ENCODE peak calls at places on chromosome 11, in six cellular contexts. B is ovary, U is prostate gland, L is body of pancreas, Q is heart left ventricle, I is sigmoid colon. M is an unnamed sample.

GRCh38 chr11:78560066-78560597 is 14.5 kb downstream of the NARS2 start:
- DNase-seq in B (no peak), U (no peak), L (no peak), Q (no peak), I (no peak), M (no peak)

GRCh38 chr11:100684101-100685065 is 2.7 kb upstream of the ARHGAP42 start:
- DNase-seq in B (no peak), U (no peak), L (no peak), Q (no peak), I (no peak), M (no peak)

GRCh38 chr11:111413849-111414248 is 34.8 kb upstream of the POU2AF1 start:
- DNase-seq in B (no peak), U (no peak), L (no peak), Q (no peak), I (no peak), M (peak)

GRCh38 chr11:14537134-14537599 is 17.0 kb upstream of the PSMA1 start:
- DNase-seq in B (no peak), U (no peak), L (no peak), Q (no peak), I (no peak), M (no peak)

GRCh38 chr11:74320538-74320937 is 9.1 kb upstream of the P4HA3 start:
- DNase-seq in B (no peak), U (no peak), L (no peak), Q (no peak), I (no peak), M (no peak)

GRCh38 chr11:65852508-65853248 is 5.3 kb downstream of the CFL1 start:
- DNase-seq in B (peak), U (no peak), L (peak), Q (no peak), I (peak), M (no peak)

GRCh38 chr11:91243630-91244029 is 981.0 kb upstream of the FAT3 start:
- DNase-seq in B (no peak), U (no peak), L (no peak), Q (no peak), I (no peak), M (no peak)

GRCh38 chr11:122162095-122162494 is 46.1 kb upstream of the BLID start:
- DNase-seq in B (no peak), U (peak), L (no peak), Q (no peak), I (no peak), M (no peak)

GRCh38 chr11:115390441-115390840 is 113.8 kb downstream of the CADM1 start:
- DNase-seq in B (no peak), U (no peak), L (no peak), Q (no peak), I (no peak), M (no peak)

GRCh38 chr11:3929232-3929631 is 73.8 kb downstream of the STIM1 start:
- DNase-seq in B (no peak), U (no peak), L (peak), Q (no peak), I (no peak), M (no peak)

GRCh38 chr11:86459002-86459385 is 84.3 kb downstream of the CCDC81 start:
- DNase-seq in B (no peak), U (no peak), L (no peak), Q (no peak), I (no peak), M (no peak)

DNA sequence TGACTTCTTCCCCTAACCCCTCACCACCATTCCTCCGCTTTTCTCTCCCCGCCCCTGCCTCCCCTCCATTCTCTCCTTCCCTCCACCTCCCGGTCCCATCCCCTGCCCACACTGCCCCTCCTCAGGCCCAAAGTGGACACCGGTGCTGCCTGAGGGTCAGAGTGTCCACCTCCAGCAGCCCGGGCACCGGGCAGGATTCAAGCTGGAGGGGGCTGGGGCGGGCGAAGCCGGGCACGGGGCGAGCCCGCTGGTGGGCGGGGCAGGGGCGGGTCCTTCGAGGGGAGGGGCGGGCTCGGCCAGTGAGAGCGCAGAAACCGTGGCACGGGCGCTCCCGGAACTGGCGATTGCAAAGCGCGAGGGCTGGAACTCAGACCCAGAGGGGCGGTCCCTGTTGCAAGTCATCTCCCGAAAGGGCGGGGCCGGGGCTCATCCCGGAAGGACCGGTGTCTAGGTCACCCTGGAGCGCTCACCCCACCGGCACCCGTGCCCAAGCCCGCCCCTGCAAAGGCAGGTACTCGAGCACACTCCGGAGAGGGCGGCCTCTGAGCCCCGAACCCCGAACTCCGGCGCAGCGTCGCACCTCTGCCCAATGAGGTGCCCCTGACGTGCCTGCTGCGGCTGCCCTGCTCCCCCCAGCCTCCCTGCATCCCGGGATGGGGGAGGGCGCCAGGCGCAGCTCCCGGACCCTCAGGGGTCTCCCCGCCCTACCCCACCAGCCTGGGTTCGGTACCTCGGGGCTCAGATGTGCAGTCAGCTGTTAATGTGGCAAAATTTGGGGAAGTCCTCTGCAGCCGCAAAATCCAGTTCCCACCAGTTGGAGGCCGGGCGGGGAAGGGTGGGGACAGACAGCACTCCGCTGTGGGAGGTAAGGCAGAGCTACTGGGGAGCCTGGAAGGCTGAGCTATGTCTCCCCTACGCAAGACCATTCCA is 16.5 kb upstream of the CDKN1C start:
- DNase-seq in B (peak), U (peak), L (peak), Q (peak), I (peak), M (peak)
- TF ChIP-seq POLR2A in B (peak), U (peak), L (peak), Q (peak), I (peak), M (no peak)

GRCh38 chr11:391117-392017 is 2.6 kb upstream of the PKP3 start:
- DNase-seq in B (no peak), U (no peak), L (no peak), Q (no peak), I (no peak), M (no peak)

GRCh38 chr11:392102-392777 is 1.8 kb upstream of the PKP3 start:
- DNase-seq in B (no peak), U (no peak), L (no peak), Q (no peak), I (no peak), M (no peak)

GRCh38 chr11:393219-394033 is 583 bp upstream of the PKP3 start:
- DNase-seq in B (no peak), U (peak), L (no peak), Q (no peak), I (no peak), M (no peak)

GRCh38 chr11:387193-387793 is 6.7 kb upstream of the PKP3 start:
- DNase-seq in B (no peak), U (no peak), L (no peak), Q (no peak), I (no peak), M (no peak)

GRCh38 chr11:390175-390574 is 3.8 kb upstream of the PKP3 start:
- DNase-seq in B (no peak), U (no peak), L (peak), Q (no peak), I (no peak), M (no peak)
- TF ChIP-seq CTCF in B (no peak), U (no peak), L (no peak), Q (no peak), I (no peak), M (no peak)

DNA sequence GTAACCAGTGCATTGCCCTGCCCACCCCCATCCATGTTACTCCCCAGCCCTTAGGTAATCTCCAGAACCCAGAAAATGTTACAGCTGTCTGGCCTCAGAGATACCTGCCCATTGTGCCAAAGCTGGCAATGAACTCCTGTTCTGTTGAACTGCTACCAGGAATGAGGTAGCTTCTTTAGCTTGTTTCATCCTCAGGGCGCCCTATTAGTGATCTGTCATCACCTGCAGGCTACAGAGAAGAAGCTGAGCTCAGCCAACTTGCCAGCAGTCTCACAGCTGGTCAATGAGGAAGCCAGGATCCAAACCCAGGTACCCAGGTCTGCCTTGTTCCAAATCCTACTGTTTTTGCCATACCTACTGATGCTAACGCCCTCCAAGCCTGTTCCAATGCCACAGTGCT is 88.7 kb downstream of the GALNT18 start:
- DNase-seq in B (no peak), U (no peak), L (no peak), Q (no peak), I (no peak), M (no peak)
- H3K4me3 ChIP-seq in B (no peak), U (no peak), L (no peak), Q (no peak), I (no peak), M (no peak)

GRCh38 chr11:70700871-70701270 is 302.5 kb downstream of the CTTN start:
- DNase-seq in B (no peak), U (no peak), L (no peak), Q (no peak), I (no peak), M (no peak)
- TF ChIP-seq POLR2A in B (no peak), U (no peak), L (no peak), Q (no peak), I (no peak), M (no peak)

DNA sequence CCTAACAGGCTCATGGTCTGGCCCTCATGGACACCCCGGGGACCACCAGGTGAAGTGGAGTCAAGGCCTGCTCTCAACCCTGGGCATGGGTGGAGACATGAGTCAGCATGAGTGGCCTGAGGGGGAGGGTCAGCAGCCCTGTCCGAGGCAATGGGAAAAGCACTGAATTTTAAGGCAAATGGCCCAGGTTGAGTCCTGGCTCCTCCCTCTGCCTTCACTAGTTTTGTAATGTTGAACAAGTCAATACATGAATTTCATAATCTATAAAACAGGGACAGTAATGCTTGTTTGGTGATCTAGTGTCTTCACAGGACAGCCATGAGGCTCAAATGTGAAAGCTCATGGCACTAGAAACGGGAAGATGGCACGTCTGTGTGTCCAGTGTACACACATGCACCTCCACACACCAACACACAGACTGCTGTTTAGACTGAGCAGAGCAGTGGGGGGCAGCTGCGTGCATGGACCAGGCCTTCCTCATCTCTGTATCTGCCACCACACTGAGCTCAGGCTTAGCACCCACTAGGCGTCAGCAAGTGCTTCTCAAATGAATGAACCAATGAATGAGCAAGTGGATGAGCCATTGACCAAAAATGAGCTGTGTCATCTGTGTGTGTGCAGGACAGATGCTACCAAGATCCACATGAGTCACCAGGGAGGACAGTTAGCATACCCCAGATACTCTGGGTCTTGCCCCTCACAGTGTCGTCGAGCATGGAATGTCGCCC is 63.4 kb downstream of the NRXN2 start:
- DNase-seq in B (no peak), U (no peak), L (no peak), Q (no peak), I (no peak), M (no peak)
- TF ChIP-seq CTCF in B (no peak), U (no peak), L (no peak), Q (no peak), I (no peak), M (no peak)

GRCh38 chr11:396948-397548 is 3.0 kb downstream of the PKP3 start:
- DNase-seq in B (peak), U (no peak), L (peak), Q (peak), I (peak), M (no peak)
- H3K4me3 ChIP-seq in B (peak), U (peak), L (no peak), Q (peak), I (peak), M (no peak)

DNA sequence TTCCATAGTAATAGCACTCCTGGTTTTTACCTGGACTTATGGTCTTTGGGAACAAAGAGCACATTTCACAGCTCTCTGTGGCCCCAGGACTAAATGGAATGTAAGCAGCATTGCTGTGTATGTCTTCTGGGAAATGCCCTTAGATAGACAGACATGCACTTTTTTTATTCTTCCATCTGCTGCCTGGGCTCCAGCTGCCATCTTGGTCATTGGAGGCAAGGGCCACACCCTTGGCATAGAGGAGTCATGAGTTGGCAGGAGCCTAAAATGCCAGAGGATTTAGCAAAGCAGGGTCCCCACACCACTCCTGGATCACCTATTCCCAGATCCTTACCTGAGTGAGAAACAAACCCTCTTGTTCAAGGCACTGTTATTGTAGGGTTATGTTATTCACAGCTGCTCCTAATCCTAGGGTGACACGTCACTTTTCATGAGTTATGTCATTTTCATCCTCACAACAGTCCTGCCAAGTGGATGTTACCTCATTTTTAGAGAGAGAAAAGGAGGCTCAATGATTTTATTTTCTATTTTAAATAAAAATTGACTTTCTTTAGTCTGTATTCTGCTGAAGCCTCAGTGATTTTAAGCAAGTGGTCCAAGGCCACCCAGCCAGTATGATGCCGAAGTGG is 15.7 kb upstream of the GDPD5 start:
- DNase-seq in B (no peak), U (no peak), L (no peak), Q (no peak), I (no peak), M (no peak)
- TF ChIP-seq POLR2A in B (no peak), U (no peak), L (no peak), Q (no peak), I (no peak), M (no peak)

GRCh38 chr11:26537341-26537740 is 34.7 kb downstream of the MUC15 start:
- DNase-seq in B (no peak), U (no peak), L (no peak), Q (no peak), I (no peak), M (no peak)

GRCh38 chr11:26541870-26542269 is 30.2 kb downstream of the MUC15 start:
- DNase-seq in B (no peak), U (no peak), L (no peak), Q (no peak), I (no peak), M (no peak)

GRCh38 chr11:26539517-26539916 is 32.5 kb downstream of the MUC15 start:
- DNase-seq in B (no peak), U (no peak), L (no peak), Q (no peak), I (no peak), M (no peak)
- TF ChIP-seq CTCF in B (no peak), U (no peak), L (no peak), Q (no peak), I (no peak), M (no peak)

M was measured in lower leg skin.